ENCODE peak calls at places on chromosome 4, in nine cellular contexts. J is mucosa of descending colon, G is AG09309, V is tibial artery, L is IMR-90, Q is endothelial cell, T is GM12865, R is heart right ventricle, H is endodermal cell. Y is an unnamed sample.

GRCh38 chr4:100907465-100908454 is 389.9 kb upstream of the EMCN start:
- DNase-seq in J (no peak), G (no peak), V (no peak), L (peak; percentile 5), Q (peak; percentile 7), T (no peak), R (no peak), H (no peak), Y (no peak)

GRCh38 chr4:40702800-40703151 is 47.0 kb upstream of the NSUN7 start:
- DNase-seq in J (no peak), G (no peak), V (no peak), L (no peak), Q (no peak), T (peak; percentile 21), R (no peak), H (no peak), Y (no peak)

GRCh38 chr4:10495651-10496050 is 38.4 kb upstream of the ZNF518B start:
- DNase-seq in J (no peak), G (no peak), V (no peak), L (no peak), Q (no peak), T (no peak), R (no peak), H (peak; percentile 72), Y (no peak)

GRCh38 chr4:3524920-3525319 is 7.3 kb downstream of the LRPAP1 start:
- DNase-seq in J (peak; percentile 31), G (no peak), V (no peak), L (no peak), Q (no peak), T (no peak), R (peak; percentile 3), H (peak; percentile 42), Y (no peak)

GRCh38 chr4:152515678-152516077 is 20.2 kb downstream of the FBXW7 start:
- DNase-seq in J (no peak), G (peak; percentile 25), V (no peak), L (peak; percentile 79), Q (no peak), T (no peak), R (no peak), H (no peak), Y (no peak)

GRCh38 chr4:185774815-185775684 is 36.9 kb downstream of the SORBS2 start:
- DNase-seq in J (no peak), G (peak; percentile 78), V (peak; percentile 51), L (peak; percentile 74), Q (no peak), T (no peak), R (peak; percentile 48), H (no peak), Y (no peak)

GRCh38 chr4:181548873-181549541 is 694.2 kb upstream of the TENM3 start:
- DNase-seq in J (no peak), G (peak; percentile 88), V (no peak), L (peak; percentile 85), Q (no peak), T (no peak), R (no peak), H (no peak), Y (no peak)

GRCh38 chr4:2859514-2859913 is 15.9 kb downstream of the ADD1 start:
- DNase-seq in J (no peak), G (no peak), V (no peak), L (no peak), Q (no peak), T (no peak), R (no peak), H (no peak), Y (no peak)

GRCh38 chr4:132683957-132684356 is 465.1 kb upstream of the PCDH10 start:
- DNase-seq in J (no peak), G (no peak), V (no peak), L (no peak), Q (no peak), T (no peak), R (no peak), H (peak; percentile 51), Y (no peak)

GRCh38 chr4:94068712-94069111 is 139.0 kb upstream of the SMARCAD1 start:
- DNase-seq in J (no peak), G (no peak), V (no peak), L (no peak), Q (no peak), T (no peak), R (no peak), H (no peak), Y (no peak)

GRCh38 chr4:40506492-40506891 is 123.2 kb downstream of the RBM47 start:
- DNase-seq in J (no peak), G (no peak), V (no peak), L (no peak), Q (no peak), T (no peak), R (no peak), H (no peak), Y (no peak)

GRCh38 chr4:122163301-122163700 is 11.2 kb downstream of the BLTP1 start:
- DNase-seq in J (no peak), G (no peak), V (no peak), L (no peak), Q (no peak), T (no peak), R (no peak), H (no peak), Y (no peak)

GRCh38 chr4:47154816-47155370 is 123.5 kb downstream of the GABRB1 start:
- DNase-seq in J (no peak), G (no peak), V (no peak), L (peak; percentile 0), Q (no peak), T (no peak), R (no peak), H (peak; percentile 49), Y (no peak)

GRCh38 chr4:73729534-73730165 is 10.7 kb upstream of the CXCL8 start:
- DNase-seq in J (no peak), G (peak; percentile 73), V (peak; percentile 84), L (peak; percentile 92), Q (peak; percentile 42), T (peak; percentile 54), R (peak; percentile 60), H (peak; percentile 84), Y (peak; percentile 44)

GRCh38 chr4:133151681-133152329 is 2.7 kb downstream of the PCDH10 start:
- DNase-seq in J (peak; percentile 29), G (no peak), V (no peak), L (no peak), Q (peak; percentile 59), T (no peak), R (no peak), H (peak; percentile 87), Y (peak; percentile 81)

GRCh38 chr4:126468144-126468543 is 1153.4 kb downstream of the FAT4 start:
- DNase-seq in J (no peak), G (no peak), V (no peak), L (no peak), Q (no peak), T (no peak), R (no peak), H (no peak), Y (no peak)

GRCh38 chr4:143558286-143558685 is 44.8 kb downstream of the SMARCA5 start:
- DNase-seq in J (no peak), G (no peak), V (no peak), L (no peak), Q (no peak), T (no peak), R (no peak), H (no peak), Y (no peak)

GRCh38 chr4:143555676-143556075 is 42.2 kb downstream of the SMARCA5 start:
- DNase-seq in J (no peak), G (no peak), V (no peak), L (peak; percentile 5), Q (no peak), T (no peak), R (no peak), H (no peak), Y (no peak)

GRCh38 chr4:143559757-143560147 is 46.2 kb downstream of the SMARCA5 start:
- DNase-seq in J (peak; percentile 55), G (no peak), V (no peak), L (no peak), Q (no peak), T (peak; percentile 49), R (no peak), H (no peak), Y (no peak)

GRCh38 chr4:143554728-143555597 is 41.5 kb downstream of the SMARCA5 start:
- DNase-seq in J (no peak), G (no peak), V (no peak), L (no peak), Q (no peak), T (peak; percentile 70), R (no peak), H (no peak), Y (no peak)

GRCh38 chr4:143558823-143559756 is 45.6 kb downstream of the SMARCA5 start:
- DNase-seq in J (peak; percentile 89), G (peak; percentile 2), V (peak; percentile 44), L (peak; percentile 20), Q (peak; percentile 65), T (peak; percentile 83), R (peak; percentile 69), H (peak; percentile 95), Y (peak; percentile 70)
- TF ChIP-seq CTCF in J (peak; percentile 51), G (peak; percentile 41), V (peak; percentile 44), L (peak; percentile 3), Q (peak; percentile 19), T (peak; percentile 58), R (peak; percentile 82), H (peak; percentile 87), Y (no peak)

GRCh38 chr4:56060021-56060420 is 111.3 kb downstream of the CEP135 start:
- DNase-seq in J (no peak), G (no peak), V (no peak), L (no peak), Q (no peak), T (no peak), R (no peak), H (no peak), Y (no peak)
- TF ChIP-seq CTCF in J (no peak), G (no peak), V (no peak), L (no peak), Q (no peak), T (no peak), R (no peak), H (no peak), Y (no peak)

GRCh38 chr4:36159208-36159607 is 85.1 kb downstream of the ARAP2 start:
- DNase-seq in J (no peak), G (no peak), V (no peak), L (no peak), Q (peak; percentile 26), T (no peak), R (no peak), H (peak; percentile 50), Y (no peak)
- TF ChIP-seq CTCF in J (no peak), G (no peak), V (no peak), L (no peak), Q (peak; percentile 35), T (no peak), R (no peak), H (peak; percentile 69), Y (no peak)

DNA sequence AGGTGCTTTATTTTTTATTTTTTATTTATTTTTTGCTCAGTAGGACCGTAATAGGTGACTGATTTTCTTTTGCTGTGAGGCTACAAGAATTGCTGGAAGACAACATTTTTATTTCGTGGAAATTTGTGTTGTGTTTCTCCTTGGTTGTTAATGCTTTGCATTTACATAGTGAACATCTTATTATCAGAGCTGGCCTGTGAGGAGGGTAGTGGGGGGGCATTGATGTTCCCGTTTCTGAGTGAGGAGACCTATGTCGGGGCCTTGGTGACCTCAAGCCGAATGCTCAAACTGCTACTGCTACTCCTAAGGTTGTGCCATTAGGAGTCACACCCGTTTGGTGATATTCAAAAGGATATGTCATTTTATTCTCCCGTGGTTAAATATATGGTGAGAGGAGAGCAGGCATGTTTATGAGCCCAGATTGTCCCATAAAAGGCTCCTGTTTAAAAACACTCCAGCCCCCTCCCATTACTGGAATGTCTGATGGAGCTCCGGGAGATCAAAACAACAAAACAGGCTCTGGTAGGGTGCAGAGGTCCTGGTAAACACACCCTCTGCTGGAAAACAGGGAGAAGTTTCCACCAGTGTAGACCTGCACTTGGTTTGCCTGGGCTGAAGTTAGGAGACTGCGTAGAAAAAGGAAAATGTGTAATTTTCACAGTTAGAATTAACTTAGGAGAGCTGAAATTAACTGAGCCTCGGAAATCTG is 5.6 kb downstream of the PDGFRA start:
- DNase-seq in J (no peak), G (no peak), V (no peak), L (no peak), Q (no peak), T (no peak), R (no peak), H (no peak), Y (no peak)
- TF ChIP-seq CTCF in J (no peak), G (peak; percentile 25), V (no peak), L (no peak), Q (peak; percentile 24), T (no peak), R (no peak), H (peak; percentile 2), Y (peak; percentile 63)